ENCODE peak calls at places on chromosomes 2 and 18, in ten cellular contexts. J is tibial artery; I is SJSA1; T is stomach; R is right cardiac atrium; K is mesendoderm; F is CD4-positive, CD25-positive, alpha-beta regulatory T cell; S is esophagus squamous epithelium; P is CD4-positive, alpha-beta T cell; H is Panc1. V is an unnamed sample.

GRCh38 chr2:175914846-175915245 is 87.2 kb downstream of the LNPK start:
- DNase-seq in R (no peak), F (no peak), I (no peak), P (no peak), H (no peak), K (no peak), J (no peak), T (no peak), S (no peak), V (no peak)

GRCh38 chr2:84515788-84516187 is 510 bp upstream of the DNAH6 start:
- DNase-seq in R (no peak), S (no peak), K (no peak), I (no peak), J (no peak), H (no peak), F (no peak), P (no peak), T (no peak), V (no peak)

GRCh38 chr18:11553098-11553940 is 56.1 kb upstream of the SLC35G4 start:
- DNase-seq in H (peak; percentile 42), K (peak; percentile 73), S (no peak), P (peak; percentile 6), T (no peak), I (peak; percentile 44), R (no peak), F (no peak), J (no peak), V (no peak)

GRCh38 chr2:152637251-152637650 is 80.0 kb downstream of the PRPF40A start:
- DNase-seq in F (no peak), R (no peak), J (no peak), K (no peak), S (no peak), T (no peak), P (no peak), I (no peak), H (no peak), V (no peak)

GRCh38 chr2:18930977-18931376 is 341.6 kb upstream of the NT5C1B start:
- DNase-seq in K (no peak), T (no peak), F (no peak), J (no peak), P (no peak), R (no peak), I (no peak), H (no peak), S (no peak), V (no peak)

GRCh38 chr2:48205137-48205798 is 299.0 kb upstream of the FBXO11 start:
- DNase-seq in K (no peak), S (no peak), H (no peak), T (no peak), R (no peak), I (no peak), F (no peak), J (no peak), P (no peak), V (no peak)

GRCh38 chr18:72444756-72445155 is 99.4 kb downstream of the CBLN2 start:
- DNase-seq in P (no peak), R (no peak), S (no peak), F (no peak), T (no peak), K (no peak), H (no peak), I (no peak), J (no peak), V (no peak)

GRCh38 chr2:109560265-109560664 is 53.5 kb downstream of the SEPTIN10 start:
- DNase-seq in H (no peak), I (no peak), J (no peak), R (no peak), S (no peak), K (no peak), F (no peak), P (no peak), T (no peak), V (no peak)

GRCh38 chr2:136131961-136132839 is 14.3 kb upstream of the CXCR4 start:
- DNase-seq in I (no peak), F (peak; percentile 67), S (peak; percentile 36), R (no peak), J (peak; percentile 37), P (peak; percentile 77), H (no peak), T (peak; percentile 39), K (no peak), V (no peak)

GRCh38 chr2:74625658-74626425 is 22.3 kb downstream of the M1AP start:
- DNase-seq in J (no peak), P (no peak), R (no peak), T (no peak), H (no peak), S (no peak), I (no peak), F (no peak), K (peak; percentile 35), V (no peak)

GRCh38 chr2:17749753-17750438 is 3.7 kb downstream of the SMC6 start:
- DNase-seq in H (no peak), F (no peak), J (no peak), R (no peak), P (no peak), I (no peak), T (no peak), S (no peak), K (no peak), V (no peak)

GRCh38 chr2:228747478-228747877 is 523.6 kb downstream of the PID1 start:
- DNase-seq in K (no peak), P (no peak), T (no peak), J (no peak), S (no peak), H (no peak), I (no peak), F (no peak), R (no peak), V (no peak)

GRCh38 chr2:127218843-127219715 is 1.0 kb downstream of the CYP27C1 start:
- DNase-seq in I (no peak), R (peak; percentile 65), J (no peak), F (no peak), S (no peak), T (no peak), P (no peak), H (no peak), K (peak; percentile 54), V (no peak)

GRCh38 chr2:47984041-47984440 is 77.7 kb upstream of the FBXO11 start:
- DNase-seq in T (no peak), R (peak; percentile 39), K (no peak), F (no peak), I (no peak), J (no peak), P (no peak), S (no peak), H (no peak), V (no peak)

GRCh38 chr18:59810183-59810582 is 89.6 kb upstream of the PMAIP1 start:
- DNase-seq in R (no peak), K (no peak), F (no peak), I (no peak), P (no peak), J (no peak), H (no peak), T (no peak), S (no peak), V (no peak)
- H3K27ac ChIP-seq in R (no peak overlapping the region), K (no peak overlapping the region), F (no peak overlapping the region), I (no peak overlapping the region), P (no peak overlapping the region), J (no peak overlapping the region), H (no peak overlapping the region), T (no peak overlapping the region), S (no peak overlapping the region), V (no peak overlapping the region)

DNA sequence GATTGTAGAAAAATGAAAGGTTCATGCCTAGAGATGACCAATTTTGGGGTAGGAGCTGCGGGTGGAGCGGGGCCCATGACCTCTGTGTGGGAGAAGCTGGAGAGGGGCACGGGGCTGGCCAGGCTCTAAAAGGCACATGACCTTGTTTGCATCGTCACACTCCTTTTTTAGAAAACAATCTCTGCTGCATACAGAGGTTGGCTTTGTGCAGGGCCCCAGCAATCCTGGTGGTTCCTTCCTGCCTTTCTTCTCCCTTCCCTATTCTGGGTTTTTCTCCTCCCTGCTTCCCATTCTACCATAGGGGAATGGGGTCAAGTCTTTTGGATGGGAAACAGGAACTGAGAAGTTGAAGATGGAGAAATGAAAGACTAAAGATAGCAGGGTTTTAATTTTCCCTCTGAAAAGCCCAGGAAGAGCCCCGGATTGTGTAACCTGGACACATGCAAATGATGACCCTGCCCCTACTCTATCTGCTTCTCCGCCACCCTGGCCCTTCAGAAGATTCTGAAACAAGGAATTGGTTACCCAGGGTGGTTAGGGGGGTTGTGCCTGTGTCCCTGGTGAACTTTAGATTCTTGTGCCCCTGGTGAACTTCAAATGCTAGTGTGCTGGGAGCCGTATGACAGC is 53.9 kb downstream of the ASAP2 start:
- DNase-seq in K (no peak), P (no peak), I (no peak), H (no peak), J (no peak), R (peak; percentile 70), S (no peak), T (no peak), F (no peak), V (no peak)
- H3K27ac ChIP-seq in K (no peak overlapping the region), P (no peak overlapping the region), I (no peak overlapping the region), H (peak overlapping the region; percentile 89), J (peak overlapping the region; percentile 83), R (peak overlapping the region; percentile 75), S (peak overlapping the region; percentile 72), T (peak overlapping the region; percentile 80), F (no peak overlapping the region), V (peak overlapping the region; percentile 93)

GRCh38 chr2:51649366-51649765 is 617.4 kb upstream of the NRXN1 start:
- DNase-seq in H (no peak), F (no peak), S (no peak), J (no peak), K (no peak), T (no peak), R (no peak), P (no peak), I (no peak), V (no peak)

DNA sequence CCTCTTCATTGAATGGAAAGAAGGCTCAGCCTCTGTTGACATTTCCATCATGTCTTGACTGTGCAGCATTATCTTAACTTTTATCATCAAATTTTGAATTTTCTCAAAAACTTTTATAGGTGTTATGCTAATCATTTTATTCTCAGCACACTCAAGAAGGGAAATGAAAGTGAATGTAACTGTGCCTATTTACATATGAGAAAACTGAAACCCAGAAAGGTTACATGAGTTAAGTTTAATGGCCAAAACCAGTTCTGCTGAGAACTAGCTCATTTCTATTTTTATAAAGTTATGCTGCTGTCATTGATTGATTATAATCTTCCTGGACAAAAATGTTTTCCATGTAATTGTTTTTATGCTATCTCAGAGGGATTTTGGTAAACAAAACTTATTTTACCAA is 618.8 kb upstream of the NRXN1 start:
- DNase-seq in H (no peak), T (no peak), I (no peak), F (no peak), S (no peak), K (no peak), J (no peak), R (no peak), P (no peak), V (no peak)
- H3K27ac ChIP-seq in H (no peak overlapping the region), T (no peak overlapping the region), I (no peak overlapping the region), F (no peak overlapping the region), S (no peak overlapping the region), K (no peak overlapping the region), J (no peak overlapping the region), R (no peak overlapping the region), P (no peak overlapping the region), V (no peak overlapping the region)

DNA sequence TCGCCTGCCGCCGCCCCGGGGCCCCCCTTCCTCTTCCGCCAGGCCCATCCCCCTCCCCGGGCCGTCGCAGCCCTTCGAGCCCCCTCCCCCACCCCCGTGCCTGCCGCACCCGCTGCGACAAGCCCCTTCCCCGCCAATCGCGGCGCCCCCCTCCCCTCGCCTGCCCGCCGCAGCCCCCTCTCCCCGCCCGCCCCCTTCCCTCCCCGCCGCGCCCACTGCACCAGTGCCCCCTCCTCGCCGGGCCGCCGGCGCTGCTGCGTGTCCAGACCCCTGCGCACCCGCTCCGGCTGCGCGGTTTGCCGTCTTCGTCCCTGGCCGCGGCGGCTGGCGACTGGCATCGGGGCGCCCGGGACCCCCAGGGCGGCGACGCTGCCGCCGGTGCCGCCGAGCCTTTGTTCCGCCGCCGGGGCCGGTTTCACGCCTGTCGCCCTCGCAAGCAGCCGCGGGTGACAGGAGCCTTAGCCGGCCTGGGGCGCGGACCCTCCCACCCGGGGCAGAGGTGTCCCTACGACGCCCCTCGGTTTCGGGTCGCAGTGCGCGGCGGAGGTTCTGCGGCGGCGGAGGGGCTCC is 18.1 kb downstream of the GPC1 start:
- DNase-seq in J (no peak), K (no peak), P (no peak), F (no peak), R (peak; percentile 64), T (no peak), S (no peak), H (no peak), I (no peak), V (no peak)
- H3K27ac ChIP-seq in J (no peak overlapping the region), K (no peak overlapping the region), P (no peak overlapping the region), F (no peak overlapping the region), R (no peak overlapping the region), T (no peak overlapping the region), S (peak overlapping the region; percentile 44), H (no peak overlapping the region), I (no peak overlapping the region), V (no peak overlapping the region)

V was measured in tibial nerve.